ENCODE peak calls at places on chromosomes 2 and 18, in four cellular contexts. A is stimulated activated CD8-positive, alpha-beta memory T cell treated with anti-CD3 and anti-CD28 coated beads, Interleukin-15, amount 100 ng/mL, for 24 hours; P is epithelial cell of esophagus; V is NCI-H2081. H is an unnamed sample.
A peak's percentile ranks its signal among the peaks of the same experiment; 100 is the strongest.

GRCh38 chr2:33214857-33215256 is 261.6 kb upstream of the RASGRP3 start:
- DNase-seq in A (no peak), P (no peak), V (no peak), H (no peak)

GRCh38 chr2:81436256-81436655 is 1131.7 kb upstream of the LRRTM1 start:
- DNase-seq in A (no peak), P (no peak), V (no peak), H (no peak)

GRCh38 chr18:61820842-61821241 is 72.0 kb downstream of the RNF152 start:
- DNase-seq in A (no peak), P (peak; percentile 34), V (no peak), H (no peak)

GRCh38 chr2:49616800-49617199 is 462.5 kb upstream of the FSHR start:
- DNase-seq in A (no peak), P (peak; percentile 38), V (peak; percentile 73), H (no peak)

GRCh38 chr2:218478544-218478943 is 59.6 kb downstream of the VIL1 start:
- DNase-seq in A (no peak), P (no peak), V (no peak), H (no peak)

GRCh38 chr2:99636432-99637034 is 146.7 kb upstream of the REV1 start:
- DNase-seq in A (no peak), P (no peak), V (peak; percentile 36), H (no peak)

GRCh38 chr2:213316001-213316735 is 31.9 kb downstream of the SPAG16 start:
- DNase-seq in A (no peak), P (peak; percentile 41), V (peak; percentile 42), H (peak; percentile 65)

GRCh38 chr18:1564793-1565192 is 660.1 kb downstream of the ADCYAP1 start:
- DNase-seq in A (no peak), P (no peak), V (no peak), H (no peak)

GRCh38 chr2:217166241-217166640 is 306.4 kb upstream of the TNP1 start:
- DNase-seq in A (no peak), P (peak; percentile 51), V (peak; percentile 72), H (peak; percentile 58)

GRCh38 chr2:3179208-3179607 is 198.4 kb downstream of the EIPR1 start:
- DNase-seq in A (no peak), P (no peak), V (no peak), H (no peak)

GRCh38 chr2:239288951-239289481 is 111.8 kb downstream of the HDAC4 start:
- DNase-seq in A (no peak), P (no peak), V (no peak), H (no peak)

GRCh38 chr2:158826965-158827364 is 31.8 kb downstream of the DAPL1 start:
- DNase-seq in A (no peak), P (no peak), V (no peak), H (no peak)

GRCh38 chr18:11040823-11041712 is 108.3 kb downstream of the PIEZO2 start:
- DNase-seq in A (no peak), P (peak; percentile 20), V (peak; percentile 25), H (peak; percentile 57)

GRCh38 chr2:106963156-106963555 is 77.2 kb upstream of the ST6GAL2 start:
- DNase-seq in A (no peak), P (no peak), V (no peak), H (no peak)

H was measured in brain pericyte.